ENCODE peak calls at places on chromosome 20, in eight cellular contexts. J is mesothelial cell of epicardium, O is Calu3, B is kidney epithelial cell, N is brain microvascular endothelial cell, S is AG09319, R is mammary epithelial cell, C is tibial artery. T is an unnamed sample.

GRCh38 chr20:53658327-53658726 is 64.7 kb upstream of the ZNF217 start:
- DNase-seq in S (no peak), J (no peak), N (no peak), O (no peak), C (no peak), B (no peak), R (no peak), T (no peak)

GRCh38 chr20:63500902-63501817 is 2.3 kb upstream of the EEF1A2 start:
- DNase-seq in S (no peak), C (no peak), B (no peak), J (no peak), O (no peak), R (no peak), N (no peak), T (no peak)

GRCh38 chr20:58366866-58367265 is 22.2 kb upstream of the VAPB start:
- DNase-seq in J (no peak), S (no peak), B (no peak), N (no peak), R (no peak), C (no peak), O (no peak), T (no peak)

GRCh38 chr20:22429175-22430153 is 154.9 kb downstream of the FOXA2 start:
- DNase-seq in N (no peak), S (no peak), J (no peak), C (no peak), R (no peak), O (no peak), B (no peak), T (no peak)

GRCh38 chr20:53622247-53623114 is 28.8 kb upstream of the ZNF217 start:
- DNase-seq in S (no peak), R (no peak), N (no peak), J (no peak), B (no peak), C (no peak), O (no peak), T (no peak)

GRCh38 chr20:43415661-43416430 is 41.9 kb upstream of the SRSF6 start:
- DNase-seq in R (no peak), C (no peak), S (no peak), B (no peak), O (no peak), J (no peak), N (no peak), T (no peak)

GRCh38 chr20:43914697-43915208 is at the start of gene TOX2:
- DNase-seq in N (no peak), J (peak; percentile 61), R (no peak), B (no peak), S (no peak), C (no peak), O (peak; percentile 63), T (peak; percentile 75)

GRCh38 chr20:7930386-7930785 is 9.9 kb downstream of the HAO1 start:
- DNase-seq in C (no peak), B (no peak), N (no peak), S (no peak), J (no peak), R (no peak), O (no peak), T (no peak)

GRCh38 chr20:6122111-6122872 is 538 bp downstream of the FERMT1 start:
- DNase-seq in R (peak; percentile 87), J (peak; percentile 47), B (no peak), N (peak; percentile 11), O (peak; percentile 30), S (no peak), C (no peak), T (no peak)

GRCh38 chr20:36861875-36862801 is 13.8 kb upstream of the TLDC2 start:
- DNase-seq in N (peak; percentile 70), S (peak; percentile 48), B (no peak), J (peak; percentile 71), R (peak; percentile 99), C (peak; percentile 93), O (no peak), T (no peak)

GRCh38 chr20:35478804-35479472 is 23.5 kb downstream of the CEP250 start:
- DNase-seq in J (no peak), B (no peak), S (no peak), O (no peak), R (no peak), N (peak; percentile 4), C (no peak), T (no peak)

GRCh38 chr20:35473684-35474083 is 18.3 kb downstream of the CEP250 start:
- DNase-seq in B (no peak), J (no peak), R (no peak), S (no peak), O (no peak), N (no peak), C (no peak), T (no peak)

GRCh38 chr20:35476288-35476687 is 20.9 kb downstream of the CEP250 start:
- DNase-seq in O (no peak), R (no peak), J (no peak), B (no peak), S (no peak), N (no peak), C (no peak), T (no peak)

GRCh38 chr20:35472209-35472608 is 16.8 kb downstream of the CEP250 start:
- DNase-seq in J (no peak), B (no peak), R (no peak), O (no peak), S (no peak), N (no peak), C (no peak), T (no peak)

GRCh38 chr20:35474504-35474903 is 19.1 kb downstream of the CEP250 start:
- DNase-seq in C (no peak), N (no peak), S (no peak), J (no peak), O (no peak), R (no peak), B (no peak), T (no peak)
- TF ChIP-seq CTCF in C (no peak), N (no peak), S (no peak), J (no peak), O (no peak), R (no peak), B (no peak), T (no peak)

DNA sequence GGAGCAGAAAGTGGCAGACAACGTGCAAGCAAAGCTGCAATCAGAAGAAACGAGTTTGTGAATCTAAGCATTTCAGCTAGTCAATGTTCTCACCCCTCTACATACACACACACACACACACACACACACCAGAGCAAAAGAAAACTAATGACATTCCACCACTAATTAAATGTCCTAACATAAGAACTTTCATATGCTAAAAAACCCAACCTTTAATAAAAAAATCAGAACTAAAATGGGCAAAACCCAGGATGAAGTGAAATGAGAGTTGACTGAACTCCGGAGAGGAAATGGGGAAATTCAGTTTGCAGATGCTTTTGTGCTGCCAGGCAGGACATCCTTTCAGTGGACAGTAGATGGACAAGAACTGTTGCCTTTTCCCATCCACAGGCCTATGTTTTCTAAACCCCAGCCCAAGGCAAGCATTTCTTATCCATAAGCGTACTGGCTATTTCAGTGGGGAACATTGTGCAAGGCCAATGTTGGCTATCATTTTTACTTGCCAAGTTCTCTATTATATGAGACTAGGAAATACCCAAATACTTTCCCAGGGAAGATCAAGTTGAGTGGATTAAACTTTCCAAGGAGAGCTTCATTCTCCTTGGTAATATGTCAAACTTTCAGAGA is 27.2 kb downstream of the RIN2 start:
- DNase-seq in R (peak; percentile 21), C (no peak), O (no peak), N (no peak), J (no peak), S (no peak), B (no peak), T (no peak)
- TF ChIP-seq CTCF in R (no peak), C (no peak), O (no peak), N (no peak), J (no peak), S (no peak), B (no peak), T (no peak)

GRCh38 chr20:38633577-38634093 is 32.0 kb downstream of the ARHGAP40 start:
- DNase-seq in R (peak; percentile 30), C (no peak), O (peak; percentile 84), S (no peak), B (no peak), N (peak; percentile 32), J (peak; percentile 56), T (no peak)
- TF ChIP-seq CTCF in R (peak; percentile 97), C (peak; percentile 56), O (peak; percentile 93), S (peak; percentile 85), B (peak; percentile 91), N (peak; percentile 95), J (peak; percentile 80), T (peak; percentile 90)

GRCh38 chr20:50344232-50345071 is 153.8 kb downstream of the CEBPB start:
- DNase-seq in B (no peak), C (no peak), R (no peak), N (no peak), S (no peak), J (no peak), O (no peak), T (no peak)
- TF ChIP-seq CTCF in B (peak; percentile 7), C (no peak), R (peak; percentile 22), N (peak; percentile 40), S (no peak), J (no peak), O (peak; percentile 43), T (peak; percentile 22)

GRCh38 chr20:503048-503737 is 40.4 kb downstream of the CSNK2A1 start:
- DNase-seq in J (no peak), S (no peak), N (no peak), C (no peak), B (no peak), O (no peak), R (no peak), T (no peak)
- TF ChIP-seq CTCF in J (no peak), S (no peak), N (no peak), C (no peak), B (no peak), O (no peak), R (no peak), T (no peak)

GRCh38 chr20:47304287-47304686 is 52.2 kb downstream of the ZMYND8 start:
- DNase-seq in R (no peak), B (no peak), C (no peak), S (no peak), J (no peak), O (no peak), N (no peak), T (no peak)
- TF ChIP-seq CTCF in R (no peak), B (no peak), C (no peak), S (peak; percentile 22), J (no peak), O (no peak), N (no peak), T (no peak)

GRCh38 chr20:56628015-56628872 is 862 bp upstream of the TFAP2C start:
- DNase-seq in O (peak; percentile 47), R (no peak), B (no peak), S (no peak), C (no peak), N (no peak), J (peak; percentile 58), T (peak; percentile 70)

GRCh38 chr20:56625837-56626236 is 3.3 kb upstream of the TFAP2C start:
- DNase-seq in B (no peak), R (no peak), C (no peak), S (no peak), N (no peak), O (no peak), J (no peak), T (no peak)

GRCh38 chr20:56627122-56628014 is 1.7 kb upstream of the TFAP2C start:
- DNase-seq in C (no peak), J (no peak), O (no peak), B (no peak), R (no peak), N (no peak), S (no peak), T (no peak)

GRCh38 chr20:56624786-56625681 is 4.1 kb upstream of the TFAP2C start:
- DNase-seq in J (no peak), B (no peak), R (no peak), S (no peak), C (no peak), O (no peak), N (no peak), T (no peak)

GRCh38 chr20:56626367-56627121 is 2.6 kb upstream of the TFAP2C start:
- DNase-seq in J (peak; percentile 61), C (no peak), O (peak; percentile 70), N (no peak), S (no peak), B (no peak), R (no peak), T (peak; percentile 73)
- TF ChIP-seq CTCF in J (peak; percentile 74), C (no peak), O (no peak), N (peak; percentile 65), S (peak; percentile 23), B (peak; percentile 40), R (peak; percentile 4), T (peak; percentile 76)